ENCODE peak calls at places on chromosomes 16 and 17, in ten cellular contexts. X, K, G, D, R, C, V, F, A and S are unnamed samples.

GRCh38 chr17:29115435-29115834 is 64.8 kb downstream of the MYO18A start:
- DNase-seq in G (no peak), D (no peak), K (no peak), C (no peak), A (no peak), F (no peak), X (no peak), V (no peak), R (no peak), S (no peak)

GRCh38 chr16:57685633-57686032 is 9.0 kb upstream of the DRC7 start:
- DNase-seq in G (no peak), V (no peak), X (no peak), C (no peak), F (no peak), A (no peak), D (no peak), K (no peak), R (no peak), S (no peak)

GRCh38 chr17:49074851-49075540 is 57.6 kb upstream of the B4GALNT2 start:
- DNase-seq in X (no peak), C (no peak), K (no peak), D (no peak), R (no peak), G (no peak), F (no peak), V (no peak), A (no peak), S (no peak)

GRCh38 chr17:49944451-49944850 is 24.5 kb upstream of the DLX4 start:
- DNase-seq in F (peak; percentile 95), D (no peak), R (no peak), V (no peak), G (no peak), X (no peak), K (no peak), A (no peak), C (no peak), S (no peak)

GRCh38 chr16:84765606-84766580 is 53.9 kb upstream of the CRISPLD2 start:
- DNase-seq in R (no peak), C (no peak), D (no peak), G (no peak), F (no peak), A (no peak), X (no peak), V (no peak), K (no peak), S (no peak)

GRCh38 chr17:47719411-47720152 is 13.5 kb upstream of the TBX21 start:
- DNase-seq in G (no peak), R (no peak), X (peak; percentile 90), K (no peak), C (no peak), D (peak; percentile 56), V (peak; percentile 34), F (no peak), A (no peak), S (no peak)

GRCh38 chr16:28497861-28498599 is 3.6 kb downstream of the APOBR start:
- DNase-seq in R (no peak), F (no peak), V (no peak), D (no peak), G (no peak), A (no peak), X (no peak), C (no peak), K (no peak), S (no peak)

GRCh38 chr17:20970329-20970728 is 72.5 kb downstream of the USP22 start:
- DNase-seq in X (no peak), A (no peak), F (no peak), C (no peak), V (no peak), R (no peak), G (no peak), K (no peak), D (no peak), S (no peak)

GRCh38 chr16:86496929-86497381 is 13.4 kb upstream of the FOXF1 start:
- DNase-seq in V (no peak), G (no peak), R (no peak), X (no peak), D (no peak), F (no peak), K (no peak), C (no peak), A (no peak), S (no peak)

GRCh38 chr16:11356573-11357331 is 11.5 kb downstream of the RMI2 start:
- DNase-seq in K (peak; percentile 74), F (peak; percentile 37), A (peak; percentile 55), X (peak; percentile 70), C (peak; percentile 31), R (peak; percentile 61), D (no peak), G (peak; percentile 71), V (peak; percentile 43), S (no peak)

GRCh38 chr17:33986566-33986965 is 268.5 kb upstream of the CCL2 start:
- DNase-seq in X (no peak), F (no peak), V (no peak), A (no peak), K (no peak), C (no peak), D (no peak), G (no peak), R (no peak), S (no peak)

GRCh38 chr17:5516060-5516792 is 29.9 kb downstream of the MIS12 start:
- DNase-seq in C (no peak), X (peak; percentile 89), R (peak; percentile 48), D (no peak), F (no peak), G (no peak), K (no peak), V (peak; percentile 87), A (no peak), S (no peak)

GRCh38 chr16:84190731-84191388 is at the start of gene ADAD2:
- DNase-seq in R (peak; percentile 17), K (no peak), V (no peak), G (peak; percentile 63), F (no peak), C (no peak), D (no peak), A (peak; percentile 35), X (no peak), S (no peak)

GRCh38 chr16:24346734-24347133 is 90.6 kb downstream of the CACNG3 start:
- DNase-seq in C (no peak), D (no peak), X (no peak), V (no peak), G (no peak), A (peak; percentile 57), K (no peak), R (no peak), F (no peak), S (no peak)

GRCh38 chr16:8375208-8375607 is 215.1 kb downstream of the TMEM114 start:
- DNase-seq in V (no peak), D (no peak), C (no peak), K (no peak), R (no peak), X (no peak), A (no peak), F (no peak), G (no peak), S (no peak)

GRCh38 chr16:78437352-78437968 is 338.0 kb downstream of the WWOX start:
- DNase-seq in G (peak; percentile 50), X (peak; percentile 7), F (no peak), D (no peak), A (no peak), V (peak; percentile 35), C (peak; percentile 2), R (peak; percentile 21), K (peak; percentile 28), S (no peak)

GRCh38 chr16:57906385-57907316 is 64.3 kb downstream of the CNGB1 start:
- DNase-seq in C (no peak), K (no peak), X (no peak), G (no peak), D (no peak), A (no peak), V (no peak), R (peak; percentile 16), F (peak; percentile 3), S (no peak)

GRCh38 chr17:63095459-63095858 is 129.4 kb downstream of the TANC2 start:
- DNase-seq in X (no peak), V (peak; percentile 87), F (no peak), A (no peak), K (no peak), C (no peak), D (no peak), G (no peak), R (no peak), S (no peak)

GRCh38 chr17:82752371-82753200 is 721 bp downstream of the TBCD start:
- DNase-seq in D (no peak), X (peak; percentile 63), K (no peak), A (no peak), C (no peak), R (peak; percentile 38), V (peak; percentile 21), F (peak; percentile 57), G (peak; percentile 84), S (no peak)

GRCh38 chr17:80058311-80058955 is 22.0 kb downstream of the CCDC40 start:
- DNase-seq in A (no peak), D (no peak), X (no peak), V (no peak), K (no peak), C (no peak), F (no peak), R (no peak), G (no peak), S (no peak)

GRCh38 chr17:4548061-4548461 is 7.1 kb downstream of the MYBBP1A start:
- DNase-seq in A (no peak), C (no peak), D (no peak), X (no peak), F (no peak), K (no peak), R (no peak), V (no peak), G (no peak), S (no peak)

GRCh38 chr17:66783656-66784381 is 51.1 kb upstream of the CACNG5 start:
- DNase-seq in R (no peak), D (no peak), A (no peak), V (no peak), F (no peak), G (no peak), K (no peak), X (no peak), C (no peak), S (no peak)

GRCh38 chr16:2082171-2082982 is 34.6 kb downstream of the TSC2 start:
- DNase-seq in K (no peak), D (no peak), F (peak; percentile 90), G (no peak), X (no peak), C (no peak), R (no peak), V (peak; percentile 67), A (no peak), S (no peak)

GRCh38 chr17:40953876-40954275 is 12.9 kb downstream of the KRT39 start:
- DNase-seq in V (peak; percentile 99), A (no peak), D (no peak), X (no peak), K (no peak), R (no peak), F (peak; percentile 6), G (no peak), C (no peak), S (no peak)

GRCh38 chr17:65198653-65199382 is 61.6 kb downstream of the RGS9 start:
- DNase-seq in F (peak; percentile 84), C (no peak), X (peak; percentile 75), G (peak; percentile 90), V (peak; percentile 65), R (peak; percentile 74), A (no peak), D (no peak), K (no peak), S (peak; percentile 78)